ENCODE peak calls at places on chromosome 9, in six cellular contexts. C, I, L, R, Y and G are unnamed samples.

GRCh38 chr9:131302244-131303075 is 12.9 kb downstream of the PLPP7 start:
- DNase-seq in L (peak), R (no peak), I (no peak), Y (no peak), C (no peak), G (no peak)

GRCh38 chr9:17219261-17219660 is 84.4 kb downstream of the CNTLN start:
- DNase-seq in Y (peak), I (no peak), L (no peak), C (no peak), R (no peak), G (no peak)

GRCh38 chr9:7324031-7324654 is 475.4 kb downstream of the DMAC1 start:
- DNase-seq in C (no peak), R (no peak), I (no peak), Y (peak), L (no peak), G (no peak)

GRCh38 chr9:115063058-115063850 is 54.7 kb downstream of the TNC start:
- DNase-seq in R (no peak), I (no peak), C (no peak), Y (peak), L (no peak), G (no peak)

GRCh38 chr9:133735415-133735775 is 2.8 kb downstream of the SARDH start:
- DNase-seq in Y (no peak), I (no peak), L (peak), C (peak), R (peak), G (no peak)

GRCh38 chr9:74935008-74935407 is 17.7 kb downstream of the C9orf40 start:
- DNase-seq in I (no peak), Y (peak), R (no peak), C (no peak), L (no peak), G (no peak)

GRCh38 chr9:112764837-112765236 is 14.3 kb downstream of the SNX30 start:
- DNase-seq in Y (no peak), R (no peak), L (no peak), I (no peak), C (no peak), G (no peak)

GRCh38 chr9:115038138-115038537 is 79.8 kb downstream of the TNC start:
- DNase-seq in Y (peak), L (no peak), C (no peak), R (no peak), I (no peak), G (no peak)

GRCh38 chr9:81759680-81760215 is 70.4 kb upstream of the TLE1 start:
- DNase-seq in R (peak), I (no peak), Y (peak), L (no peak), C (no peak), G (no peak)

GRCh38 chr9:135308809-135309762 is 170.5 kb upstream of the PPP1R26 start:
- DNase-seq in R (no peak), I (no peak), Y (no peak), L (no peak), C (no peak), G (no peak)

GRCh38 chr9:6106576-6107339 is 91.3 kb upstream of the RANBP6 start:
- DNase-seq in I (no peak), L (no peak), C (no peak), Y (peak), R (no peak), G (peak)

GRCh38 chr9:1083325-1083913 is 33.3 kb downstream of the DMRT2 start:
- DNase-seq in L (peak), C (no peak), I (peak), Y (peak), R (no peak), G (no peak)

GRCh38 chr9:123225374-123225813 is 43.0 kb downstream of the STRBP start:
- DNase-seq in C (no peak), L (no peak), R (no peak), Y (peak), I (no peak), G (peak)

GRCh38 chr9:129350143-129350935 is 172.3 kb upstream of the IER5L start:
- DNase-seq in C (no peak), R (no peak), Y (no peak), I (no peak), L (no peak), G (no peak)

GRCh38 chr9:133768371-133768858 is 30.3 kb upstream of the SARDH start:
- DNase-seq in L (peak), Y (no peak), R (peak), C (peak), I (no peak), G (no peak)

GRCh38 chr9:120974921-120975320 is 48.3 kb upstream of the TRAF1 start:
- DNase-seq in I (no peak), C (no peak), L (no peak), R (no peak), Y (no peak), G (no peak)

GRCh38 chr9:132168347-132168746 is 6.5 kb downstream of the NTNG2 start:
- DNase-seq in R (no peak), L (no peak), I (no peak), Y (peak), C (no peak), G (no peak)

GRCh38 chr9:30197954-30198353 is 2186.5 kb upstream of the ACO1 start:
- DNase-seq in L (no peak), I (no peak), C (no peak), R (no peak), Y (peak), G (no peak)

GRCh38 chr9:132637801-132638200 is 32.0 kb downstream of the DDX31 start:
- DNase-seq in L (no peak), Y (no peak), R (no peak), C (no peak), I (no peak), G (no peak)

GRCh38 chr9:93116049-93116961 is 17.7 kb downstream of the NINJ1 start:
- DNase-seq in L (peak), R (peak), Y (peak), C (peak), I (no peak), G (no peak)
- H3K4me3 ChIP-seq in L (no peak), R (no peak), Y (no peak), C (no peak), I (no peak), G (no peak)

GRCh38 chr9:137277329-137278041 is at the start of gene TOR4A:
- DNase-seq in I (peak), L (peak), R (peak), C (peak), Y (peak), G (no peak)
- TF ChIP-seq CTCF in I (no peak), L (peak), R (no peak), C (peak), Y (no peak), G (no peak)

GRCh38 chr9:97519441-97519970 is 18.0 kb downstream of the TMOD1 start:
- DNase-seq in R (peak), L (no peak), I (no peak), Y (no peak), C (no peak), G (no peak)
- H3K4me3 ChIP-seq in R (no peak), L (no peak), I (no peak), Y (no peak), C (no peak), G (no peak)

GRCh38 chr9:10274983-10275382 is 337.8 kb downstream of the PTPRD start:
- DNase-seq in C (no peak), L (no peak), Y (peak), R (no peak), I (no peak), G (no peak)
- TF ChIP-seq CTCF in C (no peak), L (peak), Y (peak), R (no peak), I (no peak), G (no peak)

GRCh38 chr9:33817327-33818166 is 587 bp downstream of the UBE2R2 start:
- DNase-seq in L (peak), R (peak), C (peak), I (peak), Y (peak), G (no peak)

GRCh38 chr9:33823801-33824200 is 6.8 kb downstream of the UBE2R2 start:
- DNase-seq in L (no peak), R (no peak), C (no peak), I (no peak), Y (no peak), G (no peak)

GRCh38 chr9:33818832-33819500 is 2.0 kb downstream of the UBE2R2 start:
- DNase-seq in R (no peak), C (no peak), Y (peak), L (no peak), I (no peak), G (no peak)

GRCh38 chr9:33818167-33818831 is 1.3 kb downstream of the UBE2R2 start:
- DNase-seq in L (no peak), R (no peak), I (no peak), C (peak), Y (no peak), G (no peak)

DNA sequence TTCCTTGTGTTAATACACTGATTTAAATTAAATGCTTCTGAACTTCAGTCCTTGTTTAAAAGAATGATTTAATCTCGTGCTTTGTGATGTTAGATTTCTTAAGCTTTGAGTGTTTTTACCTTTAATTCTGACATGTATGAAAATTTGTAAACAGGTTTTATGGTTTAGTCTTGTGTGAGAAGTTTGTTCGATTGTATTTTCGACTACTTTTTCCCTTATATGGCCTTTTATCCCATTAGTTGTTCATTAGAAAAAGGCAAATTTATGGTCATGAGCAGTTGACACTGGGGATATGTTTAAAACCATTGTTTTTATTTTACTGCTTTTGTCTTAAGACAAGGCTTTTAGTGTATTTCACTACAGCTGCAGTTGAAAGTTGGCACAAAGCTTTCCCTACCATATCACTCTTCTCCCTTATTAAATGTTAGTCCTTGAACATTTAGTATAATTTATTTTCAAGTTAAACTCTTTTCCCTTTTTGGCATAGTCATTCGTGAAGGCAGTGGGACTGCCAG is 3.3 kb downstream of the UBE2R2 start:
- DNase-seq in Y (no peak), L (no peak), I (no peak), C (no peak), R (no peak), G (no peak)
- H3K4me3 ChIP-seq in Y (no peak), L (no peak), I (no peak), C (no peak), R (no peak), G (no peak)

GRCh38 chr9:106534800-106535199 is 328.2 kb upstream of the ZNF462 start:
- DNase-seq in Y (no peak), I (no peak), R (no peak), C (no peak), L (no peak), G (no peak)
- TF ChIP-seq CTCF in Y (no peak), I (no peak), R (no peak), C (no peak), L (no peak), G (no peak)

GRCh38 chr9:111036946-111037743 is 1.1 kb downstream of the LPAR1 start:
- DNase-seq in R (no peak), Y (peak), I (no peak), C (no peak), L (no peak), G (no peak)

GRCh38 chr9:111034573-111035539 is 3.4 kb downstream of the LPAR1 start:
- DNase-seq in R (no peak), Y (peak), C (no peak), L (no peak), I (no peak), G (no peak)

GRCh38 chr9:111037744-111038335 is 430 bp downstream of the LPAR1 start:
- DNase-seq in I (peak), C (peak), Y (peak), R (peak), L (peak), G (no peak)

GRCh38 chr9:111034146-111034545 is 4.1 kb downstream of the LPAR1 start:
- DNase-seq in C (no peak), Y (no peak), I (no peak), R (no peak), L (no peak), G (no peak)

GRCh38 chr9:111036068-111036789 is 2.0 kb downstream of the LPAR1 start:
- DNase-seq in Y (peak), I (peak), C (peak), R (peak), L (peak), G (no peak)
- H3K4me3 ChIP-seq in Y (peak), I (peak), C (peak), R (peak), L (peak), G (no peak)